ENCODE peak calls at places on chromosomes 16 and 17, in six cellular contexts. O is MM.1S, Q is neural progenitor cell, B is K562, P is fibroblast of lung, J is hepatocyte. M is an unnamed sample.
A peak's percentile ranks its signal among the peaks of the same experiment; 100 is the strongest.

GRCh38 chr17:33039874-33040273 is 48.2 kb downstream of the SPACA3 start:
- DNase-seq in B (no peak), O (no peak), Q (no peak), J (no peak), P (peak; percentile 84), M (no peak)

GRCh38 chr17:76772842-76773521 is 35.1 kb downstream of the MFSD11 start:
- DNase-seq in B (peak; percentile 58), O (no peak), Q (peak; percentile 65), P (peak; percentile 62), J (peak; percentile 78), M (peak; percentile 98)

GRCh38 chr16:74302341-74302740 is 5.7 kb downstream of the PSMD7 start:
- DNase-seq in B (no peak), O (no peak), Q (no peak), J (no peak), P (no peak), M (no peak)

GRCh38 chr17:68961204-68961893 is 6.2 kb upstream of the ABCA8 start:
- DNase-seq in O (no peak), J (no peak), P (no peak), B (no peak), Q (no peak), M (no peak)

GRCh38 chr17:82241183-82241925 is 12.5 kb downstream of the SLC16A3 start:
- DNase-seq in B (no peak), P (peak; percentile 67), J (no peak), O (no peak), Q (no peak), M (no peak)

GRCh38 chr17:3534881-3535252 is 22.7 kb downstream of the TRPV3 start:
- DNase-seq in P (peak; percentile 50), J (no peak), O (no peak), Q (peak; percentile 59), B (no peak), M (peak; percentile 47)

GRCh38 chr17:60601443-60602384 is 1.7 kb downstream of the PPM1D start:
- DNase-seq in B (peak; percentile 88), Q (peak; percentile 75), J (peak; percentile 91), P (peak; percentile 91), O (peak; percentile 74), M (peak; percentile 88)

GRCh38 chr16:24035127-24035842 is 199.5 kb downstream of the PRKCB start:
- DNase-seq in Q (peak; percentile 14), B (peak; percentile 12), P (no peak), J (no peak), O (no peak), M (no peak)

GRCh38 chr16:50469121-50469743 is 79.0 kb upstream of the NKD1 start:
- DNase-seq in J (no peak), P (no peak), O (no peak), Q (no peak), B (no peak), M (no peak)

GRCh38 chr16:53642094-53642493 is 61.6 kb downstream of the RPGRIP1L start:
- DNase-seq in P (no peak), J (no peak), B (no peak), Q (no peak), O (no peak), M (no peak)

GRCh38 chr17:27593857-27594255 is 37.1 kb upstream of the LGALS9 start:
- DNase-seq in Q (no peak), B (no peak), P (no peak), O (no peak), J (no peak), M (no peak)

GRCh38 chr17:9371019-9371418 is 204.6 kb downstream of the STX8 start:
- DNase-seq in B (no peak), O (no peak), Q (no peak), J (no peak), P (peak; percentile 56), M (no peak)

GRCh38 chr16:75506567-75506966 is 11.3 kb upstream of the CHST6 start:
- DNase-seq in B (no peak), Q (no peak), O (no peak), P (peak; percentile 62), J (no peak), M (peak; percentile 74)

GRCh38 chr17:13476722-13477121 is 125.0 kb downstream of the HS3ST3A1 start:
- DNase-seq in B (no peak), J (peak; percentile 16), Q (no peak), O (no peak), P (peak; percentile 43), M (no peak)

GRCh38 chr17:69722518-69722917 is 308.0 kb downstream of the MAP2K6 start:
- DNase-seq in Q (no peak), O (no peak), P (no peak), J (no peak), B (no peak), M (no peak)

GRCh38 chr17:70274255-70274654 is 104.9 kb downstream of the KCNJ2 start:
- DNase-seq in J (no peak), P (no peak), B (no peak), O (no peak), Q (no peak), M (no peak)

GRCh38 chr16:68072038-68072695 is 13.0 kb upstream of the NFATC3 start:
- DNase-seq in O (no peak), P (peak; percentile 31), Q (no peak), J (peak; percentile 59), B (peak; percentile 77), M (no peak)

GRCh38 chr17:82933911-82934310 is 94.1 kb upstream of the ZNF750 start:
- DNase-seq in J (no peak), O (no peak), P (no peak), B (no peak), Q (no peak), M (no peak)

GRCh38 chr16:9113707-9114106 is 22.3 kb downstream of the HAPSTR1 start:
- DNase-seq in Q (no peak), J (no peak), B (no peak), O (no peak), P (no peak), M (no peak)

GRCh38 chr16:58063377-58064076 is 38.0 kb downstream of the MMP15 start:
- DNase-seq in Q (no peak), J (no peak), O (peak; percentile 42), B (no peak), P (no peak), M (no peak)

GRCh38 chr16:85424260-85425060 is 188.7 kb upstream of the GSE1 start:
- DNase-seq in P (no peak), B (no peak), O (no peak), Q (no peak), J (no peak), M (no peak)

GRCh38 chr17:60750645-60751044 is 73.0 kb downstream of the BCAS3 start:
- DNase-seq in O (no peak), Q (no peak), P (no peak), B (no peak), J (no peak), M (no peak)

GRCh38 chr16:1125471-1125870 is 27.4 kb upstream of the CACNA1H start:
- DNase-seq in B (peak; percentile 46), J (peak; percentile 56), P (peak; percentile 13), O (no peak), Q (peak; percentile 47), M (peak; percentile 79)

GRCh38 chr16:12406840-12407690 is 396.6 kb downstream of the CPPED1 start:
- DNase-seq in O (no peak), P (peak; percentile 32), B (no peak), J (no peak), Q (no peak), M (peak; percentile 9)

GRCh38 chr17:31487648-31488263 is 96.3 kb downstream of the RAB11FIP4 start:
- DNase-seq in B (peak; percentile 94), O (peak; percentile 97), Q (peak; percentile 98), J (peak; percentile 98), P (no peak), M (peak; percentile 71)

GRCh38 chr16:228151-228855 is 946 bp downstream of the LUC7L start:
- DNase-seq in O (peak; percentile 41), Q (no peak), B (peak; percentile 45), P (no peak), J (peak; percentile 34), M (no peak)

GRCh38 chr16:84992700-84993075 is 18.6 kb downstream of the ZDHHC7 start:
- DNase-seq in Q (no peak), B (no peak), O (no peak), P (peak; percentile 73), J (no peak), M (no peak)

DNA sequence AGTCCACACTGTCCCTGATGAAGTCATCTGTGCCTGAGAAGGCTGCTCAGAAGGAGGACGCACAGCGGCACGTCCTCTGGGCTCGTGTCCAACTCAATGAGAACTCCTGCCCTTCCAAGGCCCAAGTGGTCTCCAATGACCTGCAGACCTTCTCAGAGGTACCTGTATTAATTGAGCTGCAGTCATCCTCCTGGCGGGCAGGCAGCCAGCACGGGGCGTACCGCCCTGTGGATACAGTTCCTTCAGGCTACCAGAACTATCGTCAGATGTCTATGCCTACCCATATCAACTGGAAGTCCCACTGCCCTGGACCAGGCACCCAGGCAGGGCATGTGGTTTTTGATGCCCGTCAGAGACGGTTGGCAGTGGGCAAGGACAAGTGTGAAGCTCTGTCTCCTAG is 2.9 kb upstream of the TMEM102 start:
- DNase-seq in B (no peak), J (no peak), Q (no peak), P (no peak), O (no peak), M (no peak)
- H3K9me3 ChIP-seq in B (no peaks in the 10 kb centered on the region), J (no peaks in the 10 kb centered on the region), Q (no peaks in the 10 kb centered on the region), P (no peaks in the 10 kb centered on the region), O (no peaks in the 10 kb centered on the region), M (no peaks in the 10 kb centered on the region)

GRCh38 chr17:79748296-79749099 is 17.8 kb downstream of the ENPP7 start:
- DNase-seq in O (no peak), P (no peak), B (no peak), J (no peak), Q (peak; percentile 35), M (no peak)
- TF ChIP-seq EZH2 in O (no peak), P (peak; percentile 53), B (no peak), J (peak; percentile 57), Q (peak; percentile 93), M (no peak)

GRCh38 chr16:48590476-48590875 is 19.5 kb downstream of the N4BP1 start:
- DNase-seq in B (no peak), J (no peak), Q (no peak), O (no peak), P (no peak), M (no peak)
- H3K9me3 ChIP-seq in B (peaks cover 2% of the 10 kb centered on the region), J (peaks cover 29% of the 10 kb centered on the region), Q (peaks cover 33% of the 10 kb centered on the region), O (no peaks in the 10 kb centered on the region), P (no peaks in the 10 kb centered on the region), M (peaks cover 54% of the 10 kb centered on the region)

DNA sequence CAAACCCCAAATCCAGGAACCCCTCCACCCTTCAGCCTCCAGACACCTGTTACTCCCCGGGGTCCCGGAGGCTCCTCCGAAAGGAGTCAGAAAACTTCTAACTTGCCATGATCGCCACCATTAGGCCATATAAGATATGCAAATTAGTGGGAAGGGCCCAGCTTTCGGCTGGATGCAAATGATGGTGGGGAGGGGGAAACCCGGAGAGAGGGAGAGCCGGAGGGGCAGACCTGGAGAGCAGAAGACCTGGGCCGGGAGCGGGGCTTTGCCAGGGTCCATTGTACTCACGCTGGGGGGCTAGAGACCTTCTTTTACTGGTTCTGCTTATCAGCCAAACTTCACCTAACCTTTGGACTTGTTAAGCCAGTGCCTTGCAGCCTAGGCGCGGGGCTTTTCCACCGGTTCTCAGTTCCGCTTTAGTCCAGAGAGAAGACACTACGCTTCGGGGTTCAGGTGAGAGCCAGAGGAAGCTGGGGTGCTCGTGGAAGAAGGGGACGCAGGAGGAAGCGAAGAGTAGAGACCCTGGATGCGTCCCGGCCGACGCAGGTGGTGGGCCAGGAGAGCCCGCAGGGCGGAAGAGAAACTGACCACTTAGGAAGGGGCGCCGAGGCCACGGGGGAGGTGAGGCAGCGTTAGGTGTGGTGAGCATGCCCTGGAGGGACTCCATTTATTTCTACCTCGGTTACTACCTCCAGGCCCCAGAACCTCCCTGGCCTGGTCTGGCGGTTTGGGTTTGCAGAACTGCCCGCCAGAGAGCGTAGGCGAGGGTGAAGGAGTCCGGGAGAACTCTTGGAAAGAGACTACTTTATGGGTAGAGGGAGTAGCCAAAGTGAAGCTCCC is at the start of gene HNF1B:
- DNase-seq in J (peak; percentile 81), O (peak; percentile 47), Q (peak; percentile 56), B (no peak), P (no peak), M (no peak)
- TF ChIP-seq EZH2 in J (no peak), O (no peak), Q (no peak), B (no peak), P (no peak), M (no peak)

GRCh38 chr17:16504974-16505373 is 13.0 kb upstream of the LRRC75A start:
- DNase-seq in P (no peak), B (no peak), J (no peak), O (no peak), Q (no peak), M (no peak)
- H3K9me3 ChIP-seq in P (no peaks in the 10 kb centered on the region), B (no peaks in the 10 kb centered on the region), J (no peaks in the 10 kb centered on the region), O (no peaks in the 10 kb centered on the region), Q (no peaks in the 10 kb centered on the region), M (no peaks in the 10 kb centered on the region)

M was measured in A673.